ENCODE peak calls at places on chromosomes 5 and 9, in ten cellular contexts. One of them, this sample, is unnamed.
A peak's percentile ranks its signal among the peaks of the same experiment; 100 is the strongest.

GRCh38 chr9:134591082-134591571 is 50.5 kb upstream of the COL5A1 start:
- DNase-seq in skeletal muscle cell: no peak
- DNase-seq in endothelial cell: no peak
- DNase-seq in HTR-8/SVneo: no peak
- DNase-seq in Caco-2: no peak
- DNase-seq in T follicular helper cell: no peak
- DNase-seq in GM18507: no peak
- DNase-seq in AG08396: no peak
- DNase-seq in tibial nerve: no peak
- DNase-seq in KBM-7: no peak
- DNase-seq in this sample: no peak

GRCh38 chr9:119829748-119830147 is 460.5 kb upstream of the BRINP1 start:
- DNase-seq in AG08396: no peak
- DNase-seq in HTR-8/SVneo: no peak
- DNase-seq in KBM-7: no peak
- DNase-seq in GM18507: no peak
- DNase-seq in skeletal muscle cell: no peak
- DNase-seq in endothelial cell: no peak
- DNase-seq in Caco-2: no peak
- DNase-seq in tibial nerve: no peak
- DNase-seq in T follicular helper cell: no peak
- DNase-seq in this sample: no peak

GRCh38 chr5:127064253-127064652 is 9.0 kb downstream of the C5orf63 start:
- DNase-seq in HTR-8/SVneo: no peak
- DNase-seq in GM18507: no peak
- DNase-seq in Caco-2: no peak
- DNase-seq in AG08396: no peak
- DNase-seq in KBM-7: no peak
- DNase-seq in skeletal muscle cell: no peak
- DNase-seq in tibial nerve: no peak
- DNase-seq in T follicular helper cell: no peak
- DNase-seq in endothelial cell: no peak
- DNase-seq in this sample: no peak

GRCh38 chr9:123372766-123373446 is 16.9 kb downstream of the CRB2 start:
- DNase-seq in GM18507: no peak
- DNase-seq in T follicular helper cell: no peak
- DNase-seq in skeletal muscle cell: no peak
- DNase-seq in AG08396: no peak
- DNase-seq in endothelial cell: no peak
- DNase-seq in KBM-7: no peak
- DNase-seq in HTR-8/SVneo: no peak
- DNase-seq in tibial nerve: no peak
- DNase-seq in Caco-2: no peak
- DNase-seq in this sample: no peak

GRCh38 chr5:170628691-170629565 is 125.1 kb downstream of the KCNIP1 start:
- DNase-seq in GM18507: no peak
- DNase-seq in KBM-7: no peak
- DNase-seq in Caco-2: no peak
- DNase-seq in HTR-8/SVneo: no peak
- DNase-seq in AG08396: no peak
- DNase-seq in endothelial cell: no peak
- DNase-seq in tibial nerve: no peak
- DNase-seq in T follicular helper cell: no peak
- DNase-seq in skeletal muscle cell: no peak
- DNase-seq in this sample: no peak

GRCh38 chr9:92740446-92740961 is 24.1 kb downstream of the BICD2 start:
- DNase-seq in T follicular helper cell: no peak
- DNase-seq in tibial nerve: no peak
- DNase-seq in GM18507: no peak
- DNase-seq in AG08396: no peak
- DNase-seq in HTR-8/SVneo: no peak
- DNase-seq in skeletal muscle cell: no peak
- DNase-seq in KBM-7: peak; percentile 57
- DNase-seq in endothelial cell: no peak
- DNase-seq in Caco-2: no peak
- DNase-seq in this sample: no peak

GRCh38 chr5:145587308-145588071 is 247.7 kb downstream of the PRELID2 start:
- DNase-seq in tibial nerve: no peak
- DNase-seq in endothelial cell: no peak
- DNase-seq in GM18507: no peak
- DNase-seq in KBM-7: no peak
- DNase-seq in HTR-8/SVneo: peak; percentile 20
- DNase-seq in AG08396: peak; percentile 63
- DNase-seq in Caco-2: no peak
- DNase-seq in skeletal muscle cell: peak; percentile 63
- DNase-seq in T follicular helper cell: no peak
- DNase-seq in this sample: peak; percentile 84

GRCh38 chr5:81749562-81750307 is 1.2 kb downstream of the SSBP2 start:
- DNase-seq in AG08396: peak; percentile 44
- DNase-seq in skeletal muscle cell: no peak
- DNase-seq in endothelial cell: peak; percentile 51
- DNase-seq in Caco-2: peak; percentile 34
- DNase-seq in T follicular helper cell: peak; percentile 20
- DNase-seq in GM18507: peak; percentile 35
- DNase-seq in KBM-7: peak; percentile 54
- DNase-seq in tibial nerve: no peak
- DNase-seq in HTR-8/SVneo: no peak
- DNase-seq in this sample: no peak

GRCh38 chr5:56815657-56816545 is 552 bp downstream of the MAP3K1 start:
- DNase-seq in skeletal muscle cell: no peak
- DNase-seq in AG08396: peak; percentile 43
- DNase-seq in Caco-2: peak; percentile 49
- DNase-seq in endothelial cell: peak; percentile 47
- DNase-seq in T follicular helper cell: peak; percentile 16
- DNase-seq in KBM-7: peak; percentile 39
- DNase-seq in GM18507: peak; percentile 44
- DNase-seq in tibial nerve: no peak
- DNase-seq in HTR-8/SVneo: no peak
- DNase-seq in this sample: no peak

GRCh38 chr9:119227422-119227821 is 141.8 kb downstream of the BRINP1 start:
- DNase-seq in HTR-8/SVneo: no peak
- DNase-seq in tibial nerve: no peak
- DNase-seq in GM18507: no peak
- DNase-seq in endothelial cell: no peak
- DNase-seq in skeletal muscle cell: no peak
- DNase-seq in Caco-2: no peak
- DNase-seq in KBM-7: no peak
- DNase-seq in AG08396: no peak
- DNase-seq in T follicular helper cell: no peak
- DNase-seq in this sample: no peak

GRCh38 chr5:167763772-167764171 is 527.7 kb upstream of the WWC1 start:
- DNase-seq in tibial nerve: no peak
- DNase-seq in GM18507: no peak
- DNase-seq in endothelial cell: no peak
- DNase-seq in KBM-7: no peak
- DNase-seq in T follicular helper cell: no peak
- DNase-seq in Caco-2: no peak
- DNase-seq in AG08396: no peak
- DNase-seq in HTR-8/SVneo: peak; percentile 31
- DNase-seq in skeletal muscle cell: peak; percentile 61
- DNase-seq in this sample: no peak

GRCh38 chr5:83473344-83474169 is 2.0 kb downstream of the VCAN start:
- DNase-seq in HTR-8/SVneo: peak; percentile 69
- DNase-seq in T follicular helper cell: peak; percentile 14
- DNase-seq in KBM-7: peak; percentile 97
- DNase-seq in skeletal muscle cell: peak; percentile 98
- DNase-seq in AG08396: peak; percentile 92
- DNase-seq in tibial nerve: peak; percentile 91
- DNase-seq in Caco-2: peak; percentile 78
- DNase-seq in GM18507: peak; percentile 60
- DNase-seq in endothelial cell: peak; percentile 94
- DNase-seq in this sample: peak; percentile 93

GRCh38 chr5:172266071-172266675 is 17.4 kb downstream of the UBTD2 start:
- DNase-seq in T follicular helper cell: no peak
- DNase-seq in HTR-8/SVneo: no peak
- DNase-seq in Caco-2: no peak
- DNase-seq in tibial nerve: no peak
- DNase-seq in KBM-7: peak; percentile 39
- DNase-seq in endothelial cell: no peak
- DNase-seq in AG08396: no peak
- DNase-seq in skeletal muscle cell: no peak
- DNase-seq in GM18507: no peak
- DNase-seq in this sample: no peak

GRCh38 chr5:33319841-33320240 is 120.9 kb upstream of the TARS1 start:
- DNase-seq in KBM-7: peak; percentile 36
- DNase-seq in skeletal muscle cell: peak; percentile 83
- DNase-seq in Caco-2: no peak
- DNase-seq in HTR-8/SVneo: no peak
- DNase-seq in tibial nerve: no peak
- DNase-seq in AG08396: no peak
- DNase-seq in T follicular helper cell: no peak
- DNase-seq in endothelial cell: no peak
- DNase-seq in GM18507: no peak
- DNase-seq in this sample: no peak

GRCh38 chr9:114516913-114517312 is 11.6 kb upstream of the WHRN start:
- DNase-seq in KBM-7: no peak
- DNase-seq in Caco-2: no peak
- DNase-seq in AG08396: no peak
- DNase-seq in endothelial cell: no peak
- DNase-seq in GM18507: no peak
- DNase-seq in HTR-8/SVneo: no peak
- DNase-seq in tibial nerve: no peak
- DNase-seq in skeletal muscle cell: no peak
- DNase-seq in T follicular helper cell: no peak
- DNase-seq in this sample: no peak

GRCh38 chr5:80568251-80568650 is 1.8 kb downstream of the ANKRD34B start:
- DNase-seq in KBM-7: no peak
- DNase-seq in GM18507: no peak
- DNase-seq in T follicular helper cell: no peak
- DNase-seq in AG08396: no peak
- DNase-seq in endothelial cell: no peak
- DNase-seq in skeletal muscle cell: no peak
- DNase-seq in HTR-8/SVneo: no peak
- DNase-seq in Caco-2: no peak
- DNase-seq in tibial nerve: no peak
- DNase-seq in this sample: no peak

GRCh38 chr5:75574791-75575190 is 36.5 kb upstream of the ANKDD1B start:
- DNase-seq in GM18507: no peak
- DNase-seq in AG08396: no peak
- DNase-seq in T follicular helper cell: no peak
- DNase-seq in KBM-7: no peak
- DNase-seq in tibial nerve: no peak
- DNase-seq in HTR-8/SVneo: no peak
- DNase-seq in Caco-2: no peak
- DNase-seq in skeletal muscle cell: no peak
- DNase-seq in endothelial cell: no peak
- DNase-seq in this sample: no peak

GRCh38 chr9:125889524-125890473 is 142.6 kb downstream of the PBX3 start:
- DNase-seq in HTR-8/SVneo: no peak
- DNase-seq in AG08396: peak; percentile 62
- DNase-seq in T follicular helper cell: peak; percentile 30
- DNase-seq in GM18507: peak; percentile 9
- DNase-seq in KBM-7: peak; percentile 36
- DNase-seq in skeletal muscle cell: no peak
- DNase-seq in endothelial cell: peak; percentile 39
- DNase-seq in Caco-2: peak; percentile 41
- DNase-seq in tibial nerve: no peak
- DNase-seq in this sample: no peak

GRCh38 chr5:170467000-170467707 is 36.7 kb upstream of the KCNIP1 start:
- DNase-seq in Caco-2: no peak
- DNase-seq in T follicular helper cell: no peak
- DNase-seq in HTR-8/SVneo: peak; percentile 62
- DNase-seq in KBM-7: no peak
- DNase-seq in AG08396: peak; percentile 17
- DNase-seq in tibial nerve: no peak
- DNase-seq in GM18507: no peak
- DNase-seq in skeletal muscle cell: peak; percentile 91
- DNase-seq in endothelial cell: no peak
- DNase-seq in this sample: peak; percentile 70

GRCh38 chr5:127254729-127255284 is 35.8 kb upstream of the MEGF10 start:
- DNase-seq in skeletal muscle cell: peak; percentile 75
- DNase-seq in HTR-8/SVneo: no peak
- DNase-seq in Caco-2: no peak
- DNase-seq in T follicular helper cell: no peak
- DNase-seq in tibial nerve: no peak
- DNase-seq in AG08396: no peak
- DNase-seq in endothelial cell: no peak
- DNase-seq in KBM-7: no peak
- DNase-seq in GM18507: no peak
- DNase-seq in this sample: peak; percentile 65

GRCh38 chr5:173880306-173880985 is 7.7 kb upstream of the CPEB4 start:
- DNase-seq in skeletal muscle cell: peak; percentile 61
- DNase-seq in tibial nerve: no peak
- DNase-seq in GM18507: no peak
- DNase-seq in endothelial cell: no peak
- DNase-seq in AG08396: peak; percentile 73
- DNase-seq in HTR-8/SVneo: no peak
- DNase-seq in Caco-2: no peak
- DNase-seq in KBM-7: no peak
- DNase-seq in T follicular helper cell: no peak
- DNase-seq in this sample: peak; percentile 95

GRCh38 chr5:27911216-27911615 is 872.8 kb upstream of the CDH9 start:
- DNase-seq in T follicular helper cell: no peak
- DNase-seq in Caco-2: no peak
- DNase-seq in HTR-8/SVneo: peak; percentile 23
- DNase-seq in AG08396: no peak
- DNase-seq in GM18507: no peak
- DNase-seq in endothelial cell: no peak
- DNase-seq in tibial nerve: no peak
- DNase-seq in skeletal muscle cell: no peak
- DNase-seq in KBM-7: no peak
- DNase-seq in this sample: no peak

GRCh38 chr5:97151370-97151769 is 9.0 kb upstream of the LIX1 start:
- DNase-seq in endothelial cell: no peak
- DNase-seq in T follicular helper cell: no peak
- DNase-seq in KBM-7: no peak
- DNase-seq in AG08396: no peak
- DNase-seq in HTR-8/SVneo: no peak
- DNase-seq in GM18507: no peak
- DNase-seq in tibial nerve: no peak
- DNase-seq in Caco-2: no peak
- DNase-seq in skeletal muscle cell: no peak
- DNase-seq in this sample: no peak

GRCh38 chr9:22105005-22105722 is 96.1 kb upstream of the CDKN2B start:
- DNase-seq in KBM-7: no peak
- DNase-seq in tibial nerve: no peak
- DNase-seq in Caco-2: no peak
- DNase-seq in AG08396: no peak
- DNase-seq in skeletal muscle cell: no peak
- DNase-seq in endothelial cell: no peak
- DNase-seq in HTR-8/SVneo: no peak
- DNase-seq in GM18507: peak; percentile 8
- DNase-seq in T follicular helper cell: no peak
- DNase-seq in this sample: no peak

GRCh38 chr5:15260347-15261278 is 239.4 kb upstream of the FBXL7 start:
- DNase-seq in GM18507: no peak
- DNase-seq in Caco-2: no peak
- DNase-seq in KBM-7: no peak
- DNase-seq in AG08396: no peak
- DNase-seq in tibial nerve: no peak
- DNase-seq in endothelial cell: no peak
- DNase-seq in T follicular helper cell: no peak
- DNase-seq in skeletal muscle cell: no peak
- DNase-seq in HTR-8/SVneo: no peak
- DNase-seq in this sample: no peak

GRCh38 chr5:12848709-12849108 is 944.5 kb upstream of the CTNND2 start:
- DNase-seq in skeletal muscle cell: no peak
- DNase-seq in GM18507: no peak
- DNase-seq in HTR-8/SVneo: no peak
- DNase-seq in tibial nerve: no peak
- DNase-seq in AG08396: no peak
- DNase-seq in KBM-7: no peak
- DNase-seq in endothelial cell: no peak
- DNase-seq in T follicular helper cell: no peak
- DNase-seq in Caco-2: no peak
- DNase-seq in this sample: no peak